ENCODE peak calls at places on chromosome 11, in four cellular contexts. P is HepG2, N is GM12878, B is HCT116. E is an unnamed sample.

GRCh38 chr11:1573847-1574255 is 1.8 kb upstream of the DUSP8 start:
- DNase-seq in P (no peak), N (no peak), B (peak; percentile 39), E (peak; percentile 62)

GRCh38 chr11:36345084-36345511 is 49.0 kb downstream of the PRR5L start:
- DNase-seq in P (no peak), N (no peak), B (no peak), E (no peak)

GRCh38 chr11:105968021-105968697 is 53.9 kb downstream of the MSANTD4 start:
- DNase-seq in P (no peak), N (no peak), B (no peak), E (no peak)

GRCh38 chr11:28107331-28107725 is 628 bp downstream of the KIF18A start:
- DNase-seq in P (peak; percentile 12), N (peak; percentile 21), B (no peak), E (peak; percentile 18)

GRCh38 chr11:70711095-70711910 is 313.0 kb downstream of the CTTN start:
- DNase-seq in P (no peak), N (no peak), B (no peak), E (no peak)

GRCh38 chr11:1848640-1849265 is 4.1 kb upstream of the LSP1 start:
- DNase-seq in P (no peak), N (no peak), B (no peak), E (no peak)

GRCh38 chr11:102111787-102112653 is 1.8 kb downstream of the YAP1 start:
- DNase-seq in P (peak; percentile 97), N (no peak), B (peak; percentile 98), E (no peak)

GRCh38 chr11:128482512-128483191 is 104.7 kb downstream of the ETS1 start:
- DNase-seq in P (no peak), N (no peak), B (no peak), E (no peak)

GRCh38 chr11:129888451-129888850 is 6.9 kb downstream of the NFRKB start:
- DNase-seq in P (no peak), N (no peak), B (no peak), E (no peak)

GRCh38 chr11:62337682-62338181 is 484 bp downstream of the ASRGL1 start:
- DNase-seq in P (no peak), N (no peak), B (no peak), E (peak; percentile 76)

GRCh38 chr11:115912484-115912945 is 408.3 kb upstream of the CADM1 start:
- DNase-seq in P (no peak), N (no peak), B (no peak), E (no peak)

GRCh38 chr11:102733232-102733875 is 8.6 kb upstream of the MMP8 start:
- DNase-seq in P (peak; percentile 60), N (no peak), B (peak; percentile 57), E (peak; percentile 49)

GRCh38 chr11:125301301-125301700 is 136.8 kb downstream of the PKNOX2 start:
- DNase-seq in P (no peak), N (no peak), B (no peak), E (no peak)

GRCh38 chr11:20627026-20627425 is 27.6 kb downstream of the SLC6A5 start:
- DNase-seq in P (no peak), N (no peak), B (no peak), E (no peak)

GRCh38 chr11:2519879-2520735 is 75.3 kb downstream of the KCNQ1 start:
- DNase-seq in P (no peak), N (no peak), B (no peak), E (peak; percentile 23)

GRCh38 chr11:3947084-3947483 is 91.6 kb downstream of the STIM1 start:
- DNase-seq in P (no peak), N (peak; percentile 76), B (no peak), E (no peak)

GRCh38 chr11:124879999-124880611 is 14.9 kb downstream of the ROBO3 start:
- DNase-seq in P (no peak), N (no peak), B (no peak), E (no peak)

GRCh38 chr11:88475991-88476418 is 138.5 kb upstream of the CTSC start:
- DNase-seq in P (no peak), N (no peak), B (no peak), E (no peak)

GRCh38 chr11:123122341-123122740 is 60.4 kb upstream of the HSPA8 start:
- DNase-seq in P (no peak), N (no peak), B (no peak), E (peak; percentile 48)

GRCh38 chr11:113202431-113202830 is 112.0 kb upstream of the TTC12 start:
- DNase-seq in P (no peak), N (no peak), B (no peak), E (no peak)

GRCh38 chr11:62546244-62546936 is at the start of gene AHNAK:
- DNase-seq in P (no peak), N (no peak), B (no peak), E (peak; percentile 87)

GRCh38 chr11:63882555-63883242 is 34.3 kb downstream of the RCOR2 start:
- DNase-seq in P (no peak), N (no peak), B (no peak), E (peak; percentile 79)

GRCh38 chr11:126410649-126411048 is 55.2 kb downstream of the ST3GAL4 start:
- DNase-seq in P (no peak), N (no peak), B (no peak), E (no peak)

GRCh38 chr11:473975-474785 is 24.1 kb downstream of the PTDSS2 start:
- DNase-seq in P (no peak), N (no peak), B (no peak), E (no peak)

GRCh38 chr11:25928076-25928475 is 403.9 kb upstream of the ANO3 start:
- DNase-seq in P (no peak), N (no peak), B (no peak), E (no peak)

GRCh38 chr11:25924586-25924985 is 407.3 kb upstream of the ANO3 start:
- DNase-seq in P (no peak), N (no peak), B (no peak), E (no peak)

GRCh38 chr11:25925359-25925758 is 406.6 kb upstream of the ANO3 start:
- DNase-seq in P (no peak), N (no peak), B (no peak), E (no peak)

DNA sequence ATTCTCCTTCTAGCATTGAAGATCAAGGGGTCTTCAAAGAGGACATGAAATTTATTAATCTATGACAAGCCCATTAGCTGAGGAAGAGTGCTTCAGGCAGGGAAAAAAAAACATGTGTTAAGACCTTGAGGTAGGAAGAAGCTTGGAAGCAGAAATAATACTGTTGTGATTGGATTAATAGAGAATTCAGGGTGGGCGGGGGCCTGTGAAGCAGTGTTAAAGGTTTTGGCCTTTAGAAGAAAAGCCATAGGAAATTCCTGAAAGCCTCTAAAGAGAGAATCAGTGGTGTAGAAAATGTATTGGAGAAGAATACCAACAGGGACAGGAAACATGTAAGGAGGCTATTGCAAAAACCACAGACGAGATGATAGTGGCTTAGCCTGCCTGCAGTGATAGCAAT is 404.5 kb upstream of the ANO3 start:
- DNase-seq in P (no peak), N (no peak), B (no peak), E (no peak)
- TF ChIP-seq SIN3A in P (no peak), N (no peak), B (no peak), E (no peak)

GRCh38 chr11:35115688-35116030 is 23.3 kb upstream of the CD44 start:
- DNase-seq in P (no peak), N (no peak), B (no peak), E (no peak)
- TF ChIP-seq SIN3A in P (no peak), N (no peak), B (no peak), E (no peak)

DNA sequence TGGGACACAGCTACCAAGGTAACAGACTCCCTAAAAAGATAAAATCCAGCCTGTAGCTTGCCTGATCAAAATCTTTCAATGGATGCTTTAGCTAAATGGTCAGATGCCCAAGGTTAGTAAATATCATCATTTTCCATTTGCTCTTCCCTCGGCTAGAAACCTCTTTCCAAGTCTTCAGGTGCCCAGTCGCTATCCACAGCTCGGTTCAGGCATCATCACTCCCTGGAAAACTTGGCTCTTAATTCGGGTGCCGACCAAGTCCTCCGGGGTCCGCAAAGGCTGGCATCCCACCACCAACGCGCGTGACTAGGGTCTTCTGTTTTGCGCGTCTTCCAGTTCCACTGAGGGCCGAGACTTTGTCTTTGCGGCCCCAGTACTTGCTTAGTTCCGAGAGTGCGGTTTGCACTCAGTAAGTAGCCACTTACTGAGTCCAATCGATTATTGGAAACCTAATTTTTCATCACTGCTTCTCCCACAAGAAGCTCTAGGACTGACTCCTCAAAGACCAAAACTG is 44.3 kb downstream of the OR4D9 start:
- DNase-seq in P (no peak), N (no peak), B (no peak), E (peak; percentile 18)
- TF ChIP-seq SIN3A in P (no peak), N (no peak), B (no peak), E (peak; percentile 3)

GRCh38 chr11:93033093-93033492 is 63.6 kb downstream of the MTNR1B start:
- DNase-seq in P (no peak), N (no peak), B (no peak), E (no peak)

GRCh38 chr11:93032580-93032979 is 63.1 kb downstream of the MTNR1B start:
- DNase-seq in P (no peak), N (no peak), B (no peak), E (no peak)

GRCh38 chr11:93034031-93034430 is 64.6 kb downstream of the MTNR1B start:
- DNase-seq in P (peak; percentile 71), N (no peak), B (no peak), E (no peak)

GRCh38 chr11:93028959-93029536 is 59.6 kb downstream of the MTNR1B start:
- DNase-seq in P (no peak), N (no peak), B (no peak), E (no peak)

DNA sequence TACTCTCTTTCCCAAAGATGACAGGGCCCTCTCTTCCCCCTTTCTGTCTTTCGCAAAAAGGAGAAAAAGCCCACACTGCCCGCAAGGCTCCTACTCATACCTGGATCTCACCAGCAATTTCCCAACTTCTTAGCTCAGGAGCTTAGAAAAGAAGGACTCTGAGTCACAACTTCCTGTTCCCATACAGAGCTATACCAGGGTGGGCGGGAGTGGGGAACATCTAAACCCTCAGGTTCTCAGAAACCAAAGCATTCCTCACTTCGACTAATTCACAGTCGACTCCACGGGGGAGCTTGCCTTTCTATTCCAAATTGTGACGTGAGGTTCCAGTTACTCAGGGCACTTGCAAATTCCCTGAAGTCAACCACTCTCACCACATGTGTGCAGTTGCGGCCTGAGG is 61.9 kb downstream of the MTNR1B start:
- DNase-seq in P (no peak), N (no peak), B (no peak), E (no peak)
- TF ChIP-seq SIN3A in P (no peak), N (no peak), B (no peak), E (no peak)

DNA sequence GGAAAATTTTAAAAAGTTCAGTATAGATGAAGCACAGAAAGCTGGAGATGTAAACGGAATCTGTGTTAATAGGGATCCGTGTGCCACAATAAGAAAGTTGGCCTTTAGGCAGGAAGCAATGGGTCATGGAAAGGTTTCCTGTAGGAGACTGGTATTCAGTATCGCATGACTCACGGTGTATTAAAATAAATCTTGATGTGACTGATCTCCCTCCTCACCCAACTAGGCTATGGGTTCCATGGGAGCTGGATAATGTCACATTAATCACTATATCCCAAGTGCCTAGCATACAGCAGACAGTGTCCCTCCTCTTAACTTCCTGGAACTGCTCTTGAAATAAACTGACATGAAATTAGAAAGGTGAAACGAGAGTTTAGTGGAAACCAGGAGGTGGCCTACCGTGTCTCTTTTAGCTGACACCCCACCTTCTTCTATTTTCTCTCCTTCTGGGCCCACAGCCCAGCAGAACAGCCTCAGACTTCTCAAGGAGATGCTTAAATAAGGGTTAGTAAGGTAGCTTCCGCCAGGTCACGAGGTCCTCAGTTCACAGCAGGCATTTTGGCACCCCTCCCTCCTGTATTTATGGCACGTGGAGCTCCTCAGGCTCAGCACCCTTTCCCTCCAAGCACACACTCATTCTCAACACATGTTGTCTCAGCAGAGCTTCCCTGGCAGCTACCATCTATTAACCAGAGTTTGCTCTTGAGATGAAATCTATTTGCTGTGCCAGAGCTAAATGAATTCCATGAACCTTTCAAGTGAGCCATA is 118.8 kb downstream of the NXPE2 start:
- DNase-seq in P (no peak), N (no peak), B (no peak), E (no peak)
- TF ChIP-seq SIN3A in P (no peak), N (no peak), B (no peak), E (no peak)

E was measured in SK-N-SH.